ENCODE peak calls at places on chromosomes 12 and 14, in nine cellular contexts. M, W, C, F, N, Q, T, U and S are unnamed samples.

GRCh38 chr14:67487937-67488893 is at the start of gene TMEM229B:
- DNase-seq in M (no peak), W (no peak), C (peak), F (no peak), N (no peak), Q (peak), T (no peak), U (no peak), S (no peak)

GRCh38 chr12:12353807-12354206 is 3.1 kb upstream of the BORCS5 start:
- DNase-seq in M (no peak), W (no peak), C (no peak), F (no peak), N (no peak), Q (no peak), T (no peak), U (no peak), S (no peak)

GRCh38 chr12:68821357-68822188 is 13.6 kb downstream of the MDM2 start:
- DNase-seq in M (no peak), W (no peak), C (no peak), F (no peak), N (no peak), Q (no peak), T (no peak), U (no peak), S (no peak)

GRCh38 chr14:94115631-94116030 is 5.1 kb downstream of the IFI27 start:
- DNase-seq in M (no peak), W (no peak), C (no peak), F (no peak), N (no peak), Q (no peak), T (peak), U (no peak), S (no peak)

GRCh38 chr12:58310828-58311273 is 369.5 kb downstream of the ATP23 start:
- DNase-seq in M (peak), W (peak), C (no peak), F (peak), N (peak), Q (no peak), T (no peak), U (no peak), S (peak)

GRCh38 chr14:101817511-101818001 is 56.0 kb downstream of the PPP2R5C start:
- DNase-seq in M (no peak), W (no peak), C (no peak), F (no peak), N (no peak), Q (no peak), T (no peak), U (no peak), S (no peak)

GRCh38 chr14:95993768-95994592 is 45.2 kb upstream of the C14orf132 start:
- DNase-seq in M (peak), W (peak), C (no peak), F (no peak), N (peak), Q (no peak), T (no peak), U (no peak), S (peak)

GRCh38 chr14:34548472-34548981 is 9.0 kb upstream of the EAPP start:
- DNase-seq in M (no peak), W (no peak), C (no peak), F (no peak), N (no peak), Q (no peak), T (peak), U (no peak), S (no peak)

GRCh38 chr14:29930283-29930682 is 2.6 kb upstream of the PRKD1 start:
- DNase-seq in M (peak), W (peak), C (no peak), F (no peak), N (peak), Q (no peak), T (no peak), U (no peak), S (peak)

GRCh38 chr12:122082621-122083356 is 4.2 kb downstream of the MLXIP start:
- DNase-seq in M (no peak), W (peak), C (no peak), F (no peak), N (no peak), Q (no peak), T (peak), U (no peak), S (no peak)

GRCh38 chr14:67564236-67564635 is 31.1 kb downstream of the PLEKHH1 start:
- DNase-seq in M (no peak), W (no peak), C (no peak), F (no peak), N (no peak), Q (no peak), T (peak), U (no peak), S (no peak)

GRCh38 chr14:31261859-31262739 is 54.5 kb upstream of the HECTD1 start:
- DNase-seq in M (peak), W (peak), C (no peak), F (no peak), N (peak), Q (peak), T (peak), U (peak), S (peak)

GRCh38 chr14:90871605-90872233 is 55.5 kb upstream of the TTC7B start:
- DNase-seq in M (peak), W (peak), C (no peak), F (peak), N (peak), Q (no peak), T (no peak), U (no peak), S (peak)

GRCh38 chr14:52596861-52597260 is 44.2 kb downstream of the GPR137C start:
- DNase-seq in M (no peak), W (no peak), C (no peak), F (peak), N (no peak), Q (no peak), T (no peak), U (no peak), S (no peak)

GRCh38 chr12:96438330-96438729 is 38.1 kb upstream of the CDK17 start:
- DNase-seq in M (no peak), W (no peak), C (no peak), F (no peak), N (no peak), Q (no peak), T (no peak), U (no peak), S (no peak)

GRCh38 chr12:95006206-95006605 is 2.7 kb upstream of the NDUFA12 start:
- DNase-seq in M (no peak), W (no peak), C (no peak), F (no peak), N (no peak), Q (no peak), T (no peak), U (no peak), S (no peak)

GRCh38 chr14:96999654-97000155 is 202.5 kb downstream of the VRK1 start:
- DNase-seq in M (no peak), W (no peak), C (no peak), F (no peak), N (no peak), Q (no peak), T (no peak), U (no peak), S (no peak)

GRCh38 chr14:51643137-51643536 is 8.6 kb upstream of the FRMD6 start:
- DNase-seq in M (peak), W (no peak), C (no peak), F (no peak), N (peak), Q (no peak), T (no peak), U (no peak), S (peak)

GRCh38 chr12:39835517-39836489 is 216.2 kb upstream of the ABCD2 start:
- DNase-seq in M (no peak), W (no peak), C (no peak), F (no peak), N (no peak), Q (peak), T (no peak), U (no peak), S (no peak)

GRCh38 chr12:1391722-1392121 is 202.7 kb downstream of the FBXL14 start:
- DNase-seq in M (no peak), W (no peak), C (no peak), F (no peak), N (no peak), Q (no peak), T (no peak), U (no peak), S (no peak)

GRCh38 chr14:71320734-71321555 is 413.7 kb downstream of the PCNX1 start:
- DNase-seq in M (peak), W (peak), C (peak), F (peak), N (peak), Q (peak), T (peak), U (no peak), S (peak)

GRCh38 chr12:49296836-49297694 is 2.1 kb downstream of the PRPH start:
- DNase-seq in M (no peak), W (no peak), C (no peak), F (no peak), N (no peak), Q (peak), T (no peak), U (no peak), S (no peak)

GRCh38 chr12:62629971-62630739 is 163.5 kb downstream of the MON2 start:
- DNase-seq in M (no peak), W (no peak), C (no peak), F (no peak), N (no peak), Q (no peak), T (no peak), U (no peak), S (no peak)

GRCh38 chr12:62632521-62632920 is 165.9 kb downstream of the MON2 start:
- DNase-seq in M (peak), W (peak), C (no peak), F (no peak), N (peak), Q (peak), T (peak), U (no peak), S (peak)

GRCh38 chr12:62629413-62629812 is 162.8 kb downstream of the MON2 start:
- DNase-seq in M (no peak), W (no peak), C (no peak), F (no peak), N (no peak), Q (no peak), T (no peak), U (no peak), S (no peak)

GRCh38 chr12:62635630-62636029 is 169.0 kb downstream of the MON2 start:
- DNase-seq in M (no peak), W (no peak), C (no peak), F (no peak), N (no peak), Q (no peak), T (no peak), U (no peak), S (no peak)

GRCh38 chr12:62631531-62632520 is 165.2 kb downstream of the MON2 start:
- DNase-seq in M (peak), W (peak), C (no peak), F (peak), N (peak), Q (peak), T (peak), U (peak), S (peak)
- TF ChIP-seq CTCF in M (peak), W (peak), C (no peak), F (peak), N (peak), Q (peak), T (no peak), U (no peak), S (peak)

GRCh38 chr12:92431146-92431545 is 271.6 kb upstream of the PLEKHG7 start:
- DNase-seq in M (no peak), W (no peak), C (peak), F (no peak), N (no peak), Q (no peak), T (no peak), U (no peak), S (no peak)
- TF ChIP-seq CTCF in M (no peak), W (no peak), C (no peak), F (no peak), N (no peak), Q (peak), T (no peak), U (no peak), S (no peak)

GRCh38 chr14:62307844-62308243 is 545.6 kb downstream of the SNAPC1 start:
- DNase-seq in M (no peak), W (no peak), C (no peak), F (no peak), N (no peak), Q (no peak), T (no peak), U (no peak), S (no peak)
- TF ChIP-seq CTCF in M (no peak), W (no peak), C (no peak), F (no peak), N (no peak), Q (no peak), T (no peak), U (no peak), S (no peak)

GRCh38 chr12:53344487-53344823 is 8.3 kb upstream of the SP7 start:
- DNase-seq in M (no peak), W (no peak), C (no peak), F (no peak), N (no peak), Q (no peak), T (no peak), U (no peak), S (no peak)

GRCh38 chr12:53343449-53343848 is 7.3 kb upstream of the SP7 start:
- DNase-seq in M (no peak), W (no peak), C (no peak), F (no peak), N (no peak), Q (no peak), T (no peak), U (no peak), S (no peak)

GRCh38 chr12:53343978-53344377 is 7.8 kb upstream of the SP7 start:
- DNase-seq in M (no peak), W (no peak), C (no peak), F (no peak), N (no peak), Q (no peak), T (no peak), U (no peak), S (no peak)

GRCh38 chr12:53344824-53345485 is 8.8 kb upstream of the SP7 start:
- DNase-seq in M (peak), W (peak), C (peak), F (no peak), N (peak), Q (peak), T (peak), U (peak), S (peak)

DNA sequence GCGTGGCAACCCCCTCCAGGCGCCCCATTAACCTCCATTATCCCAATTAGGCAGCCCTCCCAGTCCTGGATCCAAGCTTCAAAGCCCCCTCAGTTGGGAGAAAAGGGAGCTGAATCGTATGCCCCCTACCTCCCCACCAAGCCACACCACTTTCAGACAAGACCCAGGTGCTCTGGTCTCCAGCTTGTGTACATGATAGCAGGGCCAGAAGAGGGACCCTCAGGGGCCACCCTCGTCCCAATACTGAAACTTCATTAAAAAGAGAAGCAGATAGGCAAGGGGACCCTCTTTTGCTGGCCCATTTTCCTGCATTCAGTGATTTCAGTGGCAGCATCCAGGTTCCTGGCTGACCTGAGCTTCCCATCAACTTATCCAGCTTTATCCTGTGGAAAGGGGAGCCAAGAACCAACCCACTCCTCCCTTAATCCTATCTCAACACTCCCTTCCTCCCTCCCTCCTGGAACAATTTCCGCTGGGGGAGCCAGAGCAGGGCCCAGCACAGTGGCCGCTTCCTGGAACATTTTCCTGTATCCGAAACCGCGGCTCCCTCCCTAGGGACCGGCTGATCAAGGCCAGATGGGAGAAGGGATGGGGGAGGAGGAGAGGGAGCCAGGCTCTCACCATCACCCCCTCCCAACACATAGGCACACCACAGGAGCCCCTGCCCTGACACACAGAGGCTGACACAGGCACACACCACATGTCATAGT is 9.5 kb upstream of the SP7 start:
- DNase-seq in M (peak), W (peak), C (no peak), F (no peak), N (peak), Q (no peak), T (no peak), U (no peak), S (no peak)
- TF ChIP-seq CTCF in M (no peak), W (no peak), C (peak), F (no peak), N (no peak), Q (no peak), T (no peak), U (no peak), S (peak)

GRCh38 chr12:46825526-46826414 is at the start of gene SLC38A4:
- DNase-seq in M (peak), W (peak), C (no peak), F (no peak), N (peak), Q (no peak), T (no peak), U (no peak), S (peak)
- TF ChIP-seq CTCF in M (peak), W (no peak), C (no peak), F (peak), N (peak), Q (no peak), T (no peak), U (no peak), S (peak)

DNA sequence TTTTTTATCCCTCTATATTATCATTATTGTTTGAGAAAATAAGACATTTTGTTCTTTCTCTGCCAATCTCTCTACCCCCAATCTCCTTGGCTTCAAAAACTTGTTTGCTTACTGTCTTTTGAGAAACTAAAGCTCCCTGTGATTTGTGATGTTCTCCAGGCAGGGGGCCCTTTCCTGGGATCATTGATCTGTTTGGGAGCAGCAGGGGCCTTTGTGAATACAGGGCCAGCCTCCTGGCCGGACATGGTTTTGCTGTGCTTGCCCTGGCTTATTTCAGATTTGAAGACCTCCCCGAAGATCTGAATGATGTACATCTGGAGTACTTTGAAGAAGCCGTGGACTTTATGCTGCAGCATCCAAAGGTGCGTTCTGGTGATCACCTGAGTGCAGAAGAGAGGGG is 4.5 kb downstream of the ACOT6 start:
- DNase-seq in M (no peak), W (no peak), C (no peak), F (no peak), N (no peak), Q (no peak), T (no peak), U (no peak), S (no peak)
- TF ChIP-seq CTCF in M (no peak), W (no peak), C (no peak), F (no peak), N (no peak), Q (no peak), T (no peak), U (no peak), S (no peak)

DNA sequence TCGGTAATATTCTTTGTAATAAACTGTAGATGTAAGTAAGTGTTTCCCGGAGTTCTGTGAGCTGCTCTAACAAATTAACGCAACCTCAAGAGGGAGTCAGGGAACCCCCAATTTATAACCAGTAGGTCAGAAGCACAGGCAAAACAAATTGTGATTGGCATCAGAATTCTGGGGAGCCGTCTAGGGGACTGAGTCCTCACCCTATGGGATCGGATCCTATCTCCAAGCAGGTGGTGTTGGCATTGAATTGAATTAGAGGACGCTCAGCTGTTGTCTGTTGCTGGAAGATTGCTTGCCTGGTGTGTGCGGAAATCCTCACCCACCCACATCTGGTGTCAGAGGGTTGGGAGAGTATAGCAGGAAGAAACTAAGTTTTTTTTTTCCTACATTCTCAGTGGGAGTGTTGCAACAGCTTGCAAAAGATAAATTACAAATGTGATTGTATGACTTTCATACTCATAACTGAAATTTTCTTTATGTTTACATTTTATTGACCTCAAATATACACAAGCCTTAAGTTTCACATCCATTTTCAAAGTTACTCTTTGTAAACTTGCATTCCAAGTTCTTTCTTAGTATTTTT is 5.5 kb downstream of the TMEM52B start:
- DNase-seq in M (peak), W (peak), C (no peak), F (no peak), N (peak), Q (no peak), T (no peak), U (no peak), S (no peak)
- TF ChIP-seq CTCF in M (no peak), W (no peak), C (no peak), F (no peak), N (no peak), Q (no peak), T (no peak), U (no peak), S (no peak)

DNA sequence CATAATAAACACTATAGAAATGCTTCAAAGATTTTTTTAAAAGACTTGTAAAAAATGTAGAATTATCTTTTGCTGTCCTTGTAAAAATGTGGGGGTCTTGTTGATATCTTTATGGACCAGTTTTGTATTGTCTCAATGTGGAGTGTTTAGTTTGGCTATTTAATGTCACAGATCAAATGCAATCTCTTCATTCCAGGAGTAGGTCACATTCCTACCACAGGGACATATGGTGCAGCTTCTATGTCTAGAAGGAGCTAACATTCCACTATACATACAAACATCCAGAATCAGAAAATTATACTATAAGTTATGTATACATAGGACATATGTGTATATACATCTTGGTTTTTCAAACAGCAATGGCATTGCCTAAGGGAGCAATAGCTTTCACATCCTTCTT is 345.7 kb downstream of the BMP4 start:
- DNase-seq in M (no peak), W (no peak), C (no peak), F (no peak), N (no peak), Q (no peak), T (no peak), U (no peak), S (no peak)
- TF ChIP-seq CTCF in M (peak), W (no peak), C (no peak), F (no peak), N (no peak), Q (no peak), T (no peak), U (no peak), S (peak)